ENCODE peak calls at places on chromosomes 3 and 15, in ten cellular contexts. B, O, P, D, M, U, R, L, Y and S are unnamed samples.

GRCh38 chr3:14510838-14511622 is 29.1 kb downstream of the GRIP2 start:
- DNase-seq in B (no peak), O (no peak), P (peak), D (no peak), M (no peak), U (no peak), R (no peak), L (no peak), Y (no peak), S (no peak)

GRCh38 chr3:71305246-71306206 is 278.0 kb downstream of the FOXP1 start:
- DNase-seq in B (no peak), O (no peak), P (peak), D (no peak), M (no peak), U (peak), R (peak), L (no peak), Y (no peak), S (peak)

GRCh38 chr3:144109944-144110343 is 138.3 kb downstream of the DIPK2A start:
- DNase-seq in B (peak), O (no peak), P (no peak), D (no peak), M (no peak), U (no peak), R (no peak), L (no peak), Y (no peak), S (no peak)

GRCh38 chr15:80076321-80077318 is 17.1 kb downstream of the ZFAND6 start:
- DNase-seq in B (no peak), O (no peak), P (no peak), D (no peak), M (no peak), U (no peak), R (no peak), L (no peak), Y (no peak), S (no peak)

GRCh38 chr3:38039899-38040261 is 872 bp downstream of the DLEC1 start:
- DNase-seq in B (no peak), O (peak), P (no peak), D (no peak), M (no peak), U (peak), R (peak), L (peak), Y (no peak), S (peak)

GRCh38 chr3:27568393-27568792 is 84.2 kb upstream of the SLC4A7 start:
- DNase-seq in B (no peak), O (no peak), P (peak), D (peak), M (no peak), U (peak), R (no peak), L (no peak), Y (no peak), S (peak)

GRCh38 chr3:150970665-150971327 is 1.7 kb downstream of the CLRN1 start:
- DNase-seq in B (no peak), O (no peak), P (no peak), D (peak), M (no peak), U (no peak), R (no peak), L (peak), Y (no peak), S (peak)

GRCh38 chr15:29857196-29857595 is 34.9 kb upstream of the TJP1 start:
- DNase-seq in B (no peak), O (no peak), P (no peak), D (no peak), M (no peak), U (no peak), R (peak), L (no peak), Y (peak), S (no peak)